ENCODE peak calls at places on chromosome 19, in eight cellular contexts. R is heart right ventricle; V is upper lobe of left lung; T is stimulated activated CD8-positive, alpha-beta memory T cell treated with anti-CD3 and anti-CD28 coated beads, Interleukin-12 subunit alpha, Interleukin-12 subunit beta, amount 100 ng/mL, for 1 hour; P is lower leg skin; B is stimulated activated CD4-positive, alpha-beta T cell treated with anti-CD3 and anti-CD28 coated beads, Interleukin-2, amount 100 ng/mL, for 48 hours; J is NCI-H1436; E is germinal center. C is an unnamed sample.
A peak's percentile ranks its signal among the peaks of the same experiment; 100 is the strongest.

GRCh38 chr19:1396019-1396767 is 5.1 kb downstream of the GAMT start:
- DNase-seq in R (no peak), V (no peak), T (no peak), P (no peak), B (no peak), J (no peak), E (no peak), C (no peak)

GRCh38 chr19:4754248-4754647 is 30.6 kb upstream of the DPP9 start:
- DNase-seq in R (no peak), V (no peak), T (no peak), P (no peak), B (no peak), J (peak; percentile 55), E (no peak), C (no peak)

GRCh38 chr19:31214997-31215396 is 134.2 kb downstream of the TSHZ3 start:
- DNase-seq in R (no peak), V (no peak), T (no peak), P (no peak), B (no peak), J (no peak), E (no peak), C (no peak)

GRCh38 chr19:1746401-1747284 is 6.7 kb upstream of the ONECUT3 start:
- DNase-seq in R (no peak), V (no peak), T (no peak), P (no peak), B (no peak), J (no peak), E (no peak), C (no peak)

GRCh38 chr19:56837892-56838679 is 2.4 kb downstream of the PEG3 start:
- DNase-seq in R (peak; percentile 75), V (peak; percentile 78), T (no peak), P (peak; percentile 89), B (no peak), J (no peak), E (no peak), C (peak; percentile 85)

GRCh38 chr19:12802267-12803106 is 618 bp downstream of the THSD8 start:
- DNase-seq in R (no peak), V (no peak), T (no peak), P (no peak), B (no peak), J (no peak), E (peak; percentile 32), C (no peak)

GRCh38 chr19:794989-795658 is 2.1 kb upstream of the PTBP1 start:
- DNase-seq in R (no peak), V (no peak), T (no peak), P (no peak), B (no peak), J (no peak), E (no peak), C (no peak)

GRCh38 chr19:7326105-7326877 is 22.4 kb upstream of the ARHGEF18 start:
- DNase-seq in R (no peak), V (no peak), T (no peak), P (no peak), B (peak; percentile 52), J (no peak), E (peak; percentile 38), C (no peak)

GRCh38 chr19:29329460-29330134 is 116.6 kb upstream of the UQCRFS1 start:
- DNase-seq in R (no peak), V (no peak), T (no peak), P (no peak), B (no peak), J (no peak), E (no peak), C (no peak)

GRCh38 chr19:19033426-19034203 is at the start of the genes ARMC6 and SUGP2:
- DNase-seq in R (peak; percentile 87), V (peak; percentile 85), T (peak; percentile 80), P (peak; percentile 96), B (peak; percentile 83), J (peak; percentile 76), E (peak; percentile 99), C (peak; percentile 87)